ENCODE peak calls at places on chromosomes 11 and 22, in eight cellular contexts. I, O, X, U, W, Q, R and D are unnamed samples.

GRCh38 chr11:70849031-70849430 is 403.3 kb downstream of the SHANK2 start:
- DNase-seq in I (no peak), O (no peak), X (no peak), U (no peak), W (no peak), Q (no peak), R (no peak), D (no peak)

GRCh38 chr11:86245369-86246292 is 1.1 kb downstream of the EED start:
- DNase-seq in I (no peak), O (peak; percentile 54), X (no peak), U (no peak), W (peak; percentile 11), Q (no peak), R (no peak), D (peak; percentile 13)

GRCh38 chr11:112806876-112807275 is 154.3 kb upstream of the NCAM1 start:
- DNase-seq in I (peak; percentile 58), O (no peak), X (no peak), U (no peak), W (no peak), Q (no peak), R (no peak), D (no peak)

GRCh38 chr22:19896665-19897355 is 42.1 kb upstream of the GNB1L start:
- DNase-seq in I (no peak), O (no peak), X (no peak), U (no peak), W (no peak), Q (no peak), R (no peak), D (no peak)

GRCh38 chr22:30344447-30345200 is 12.1 kb downstream of the SF3A1 start:
- DNase-seq in I (no peak), O (no peak), X (no peak), U (no peak), W (no peak), Q (no peak), R (no peak), D (no peak)

GRCh38 chr22:37951305-37951704 is 2.1 kb downstream of the C22orf23 start:
- DNase-seq in I (no peak), O (peak; percentile 9), X (no peak), U (no peak), W (peak; percentile 38), Q (no peak), R (no peak), D (no peak)

GRCh38 chr22:29890760-29891159 is 7.8 kb downstream of the MTMR3 start:
- DNase-seq in I (no peak), O (no peak), X (no peak), U (no peak), W (no peak), Q (no peak), R (no peak), D (no peak)

GRCh38 chr11:72120930-72121329 is 8.4 kb upstream of the ANAPC15 start:
- DNase-seq in I (no peak), O (no peak), X (no peak), U (no peak), W (no peak), Q (no peak), R (no peak), D (no peak)

GRCh38 chr11:82680252-82680651 is 53.4 kb downstream of the FAM181B start:
- DNase-seq in I (no peak), O (peak; percentile 64), X (no peak), U (no peak), W (peak; percentile 55), Q (no peak), R (no peak), D (no peak)

GRCh38 chr11:65013130-65013691 is 749 bp upstream of the ARL2 start:
- DNase-seq in I (no peak), O (peak; percentile 96), X (peak; percentile 90), U (no peak), W (peak; percentile 85), Q (peak; percentile 90), R (peak; percentile 82), D (peak; percentile 89)

GRCh38 chr22:26777402-26777801 is 120.0 kb downstream of the MIAT start:
- DNase-seq in I (no peak), O (no peak), X (no peak), U (no peak), W (peak; percentile 83), Q (no peak), R (no peak), D (peak; percentile 12)

GRCh38 chr11:46348986-46349401 is 1.7 kb downstream of the DGKZ start:
- DNase-seq in I (no peak), O (peak; percentile 32), X (peak; percentile 30), U (no peak), W (no peak), Q (no peak), R (peak; percentile 58), D (no peak)

GRCh38 chr11:10414659-10415058 is 40.4 kb upstream of the AMPD3 start:
- DNase-seq in I (no peak), O (peak; percentile 93), X (peak; percentile 90), U (no peak), W (peak; percentile 60), Q (no peak), R (no peak), D (no peak)

GRCh38 chr11:109423114-109423859 is 1.3 kb downstream of the C11orf87 start:
- DNase-seq in I (peak; percentile 51), O (no peak), X (no peak), U (no peak), W (no peak), Q (no peak), R (no peak), D (peak; percentile 1)

GRCh38 chr22:35195821-35196220 is 61.5 kb upstream of the HMGXB4 start:
- DNase-seq in I (no peak), O (no peak), X (no peak), U (no peak), W (no peak), Q (no peak), R (no peak), D (no peak)

GRCh38 chr11:12810497-12810896 is 136.3 kb downstream of the TEAD1 start:
- DNase-seq in I (no peak), O (no peak), X (no peak), U (no peak), W (peak; percentile 67), Q (no peak), R (no peak), D (no peak)

GRCh38 chr11:18466402-18466801 is 10.7 kb downstream of the LDHAL6A start:
- DNase-seq in I (no peak), O (no peak), X (no peak), U (no peak), W (no peak), Q (no peak), R (no peak), D (no peak)

GRCh38 chr11:119157088-119157487 is 8.2 kb downstream of the ABCG4 start:
- DNase-seq in I (no peak), O (no peak), X (no peak), U (no peak), W (no peak), Q (no peak), R (no peak), D (no peak)

GRCh38 chr11:67354314-67355022 is 1.1 kb upstream of the POLD4 start:
- DNase-seq in I (no peak), O (peak; percentile 14), X (no peak), U (peak; percentile 90), W (peak; percentile 96), Q (peak; percentile 95), R (no peak), D (peak; percentile 98)

GRCh38 chr11:113632981-113633380 is 73.1 kb downstream of the TMPRSS5 start:
- DNase-seq in I (no peak), O (no peak), X (no peak), U (no peak), W (peak; percentile 73), Q (no peak), R (no peak), D (peak; percentile 22)

GRCh38 chr11:22510741-22511140 is 114.9 kb downstream of the FANCF start:
- DNase-seq in I (no peak), O (no peak), X (no peak), U (no peak), W (no peak), Q (peak; percentile 80), R (no peak), D (peak; percentile 87)

GRCh38 chr22:47807506-47807905 is 1045.1 kb downstream of the TBC1D22A start:
- DNase-seq in I (no peak), O (no peak), X (no peak), U (no peak), W (no peak), Q (no peak), R (no peak), D (no peak)

GRCh38 chr11:101470414-101470813 is 113.4 kb downstream of the TRPC6 start:
- DNase-seq in I (no peak), O (no peak), X (no peak), U (no peak), W (no peak), Q (no peak), R (no peak), D (no peak)

GRCh38 chr22:17477401-17477833 is 85.9 kb upstream of the SLC25A18 start:
- DNase-seq in I (peak; percentile 14), O (peak; percentile 37), X (no peak), U (no peak), W (peak; percentile 21), Q (no peak), R (no peak), D (no peak)

GRCh38 chr22:37507731-37508130 is 11.5 kb downstream of the CARD10 start:
- DNase-seq in I (no peak), O (no peak), X (no peak), U (no peak), W (no peak), Q (no peak), R (no peak), D (no peak)

GRCh38 chr11:113681711-113682410 is 24.2 kb downstream of the TMPRSS5 start:
- DNase-seq in I (no peak), O (no peak), X (no peak), U (no peak), W (peak; percentile 15), Q (no peak), R (no peak), D (peak; percentile 68)

GRCh38 chr11:128300785-128301184 is 286.6 kb downstream of the ETS1 start:
- DNase-seq in I (no peak), O (no peak), X (no peak), U (no peak), W (no peak), Q (no peak), R (no peak), D (no peak)

GRCh38 chr11:69213315-69213714 is 57.6 kb downstream of the SMIM38 start:
- DNase-seq in I (no peak), O (no peak), X (no peak), U (no peak), W (no peak), Q (no peak), R (no peak), D (peak; percentile 51)

GRCh38 chr11:8381343-8381742 is 117.7 kb upstream of the LMO1 start:
- DNase-seq in I (no peak), O (no peak), X (no peak), U (no peak), W (no peak), Q (no peak), R (no peak), D (no peak)

GRCh38 chr22:20728523-20729190 is 45.3 kb upstream of the SERPIND1 start:
- DNase-seq in I (no peak), O (no peak), X (no peak), U (no peak), W (no peak), Q (no peak), R (no peak), D (no peak)

GRCh38 chr11:68009391-68010000 is 631 bp upstream of the ALDH3B1 start:
- DNase-seq in I (no peak), O (peak; percentile 78), X (peak; percentile 60), U (no peak), W (peak; percentile 61), Q (no peak), R (no peak), D (peak; percentile 51)

GRCh38 chr11:26944866-26945664 is 48.8 kb upstream of the FIBIN start:
- DNase-seq in I (no peak), O (no peak), X (no peak), U (no peak), W (peak; percentile 92), Q (no peak), R (no peak), D (peak; percentile 13)

GRCh38 chr11:12017243-12017678 is 8.8 kb upstream of the DKK3 start:
- DNase-seq in I (no peak), O (no peak), X (no peak), U (no peak), W (peak; percentile 75), Q (no peak), R (no peak), D (no peak)

GRCh38 chr11:21405403-21405802 is 736.0 kb downstream of the NELL1 start:
- DNase-seq in I (no peak), O (no peak), X (no peak), U (no peak), W (no peak), Q (no peak), R (no peak), D (no peak)